ENCODE peak calls at places on chromosome 18, in six cellular contexts. B is kidney glomerular epithelial cell; M is LoVo; F is mammary epithelial cell; P is stimulated activated CD8-positive, alpha-beta memory T cell treated with anti-CD3 and anti-CD28 coated beads, Interleukin-7, amount 100 ng/mL, for 1 hour; I is AG08396. Y is an unnamed sample.

GRCh38 chr18:66511810-66512209 is 92.1 kb downstream of the CDH19 start:
- DNase-seq in I (no peak), B (peak; percentile 60), M (peak; percentile 26), F (peak; percentile 63), P (no peak), Y (no peak)

GRCh38 chr18:57943723-57944122 is 100.3 kb upstream of the NEDD4L start:
- DNase-seq in B (no peak), I (no peak), M (no peak), P (no peak), F (peak; percentile 52), Y (peak; percentile 19)

GRCh38 chr18:62281684-62282083 is 43.4 kb upstream of the TNFRSF11A start:
- DNase-seq in P (no peak), F (peak; percentile 74), B (peak; percentile 48), M (no peak), I (peak; percentile 9), Y (peak; percentile 69)

GRCh38 chr18:69838003-69838402 is 109.7 kb downstream of the CD226 start:
- DNase-seq in F (no peak), I (no peak), B (no peak), P (no peak), M (no peak), Y (no peak)

GRCh38 chr18:48294894-48295585 is 114.1 kb downstream of the ZBTB7C start:
- DNase-seq in F (no peak), P (no peak), M (no peak), B (no peak), I (no peak), Y (no peak)

GRCh38 chr18:66119347-66119746 is 368.5 kb downstream of the CDH7 start:
- DNase-seq in I (no peak), M (no peak), F (no peak), P (no peak), B (no peak), Y (no peak)

GRCh38 chr18:49098386-49098785 is 147.6 kb upstream of the SMAD7 start:
- DNase-seq in M (no peak), P (no peak), F (no peak), B (no peak), I (no peak), Y (no peak)

GRCh38 chr18:74256190-74256589 is 35.6 kb downstream of the CYB5A start:
- DNase-seq in P (no peak), F (no peak), I (no peak), M (no peak), B (no peak), Y (no peak)

GRCh38 chr18:10949655-10950054 is 199.7 kb downstream of the PIEZO2 start:
- DNase-seq in M (no peak), F (no peak), B (no peak), P (no peak), I (no peak), Y (peak; percentile 59)